ENCODE peak calls at places on chromosomes 3 and 15, in eight cellular contexts. T is coronary artery, R is GM20000, B is GM23338, I is GM12865, S is SK-N-SH, A is AG10803, X is stomach. P is an unnamed sample.

GRCh38 chr3:64530434-64531049 is 157.3 kb downstream of the ADAMTS9 start:
- DNase-seq in A (peak), B (peak), T (no peak), R (peak), S (peak), I (peak), X (peak), P (peak)

GRCh38 chr3:133868166-133868565 is 27.5 kb downstream of the RAB6B start:
- DNase-seq in X (no peak), A (no peak), T (no peak), R (no peak), B (no peak), S (no peak), I (no peak), P (no peak)

GRCh38 chr3:56025316-56025715 is 443.0 kb downstream of the ERC2 start:
- DNase-seq in I (no peak), B (no peak), A (no peak), R (no peak), T (no peak), X (peak), S (no peak), P (no peak)

GRCh38 chr3:76570436-76571057 is 469.4 kb upstream of the ROBO2 start:
- DNase-seq in R (peak), I (peak), A (peak), B (peak), S (peak), X (no peak), T (no peak), P (peak)

GRCh38 chr15:39299506-39300267 is 281.2 kb upstream of the THBS1 start:
- DNase-seq in X (no peak), A (peak), T (no peak), S (no peak), I (peak), R (no peak), B (no peak), P (no peak)

GRCh38 chr3:168077091-168077490 is 18.6 kb downstream of the GOLIM4 start:
- DNase-seq in X (no peak), S (no peak), B (no peak), T (no peak), R (no peak), A (peak), I (no peak), P (peak)

GRCh38 chr15:96337354-96337990 is 7.0 kb downstream of the NR2F2 start:
- DNase-seq in I (no peak), T (no peak), B (peak), A (no peak), R (no peak), X (no peak), S (no peak), P (no peak)

GRCh38 chr3:188220097-188220788 is 66.3 kb downstream of the LPP start:
- DNase-seq in T (no peak), I (no peak), X (no peak), A (no peak), B (no peak), S (no peak), R (no peak), P (peak)

GRCh38 chr3:154018100-154018696 is 103.0 kb upstream of the ARHGEF26 start:
- DNase-seq in I (peak), X (peak), T (no peak), A (peak), R (peak), S (peak), B (peak), P (no peak)

GRCh38 chr3:20039765-20040475 is at the start of gene KAT2B:
- DNase-seq in S (peak), I (peak), B (peak), A (peak), R (peak), X (peak), T (peak), P (peak)

GRCh38 chr15:62957130-62957529 is 85.4 kb upstream of the TPM1 start:
- DNase-seq in X (no peak), I (no peak), T (no peak), S (no peak), A (peak), B (no peak), R (no peak), P (no peak)

GRCh38 chr3:141460097-141460704 is 26.6 kb upstream of the RASA2 start:
- DNase-seq in I (peak), X (peak), A (peak), T (peak), B (peak), R (peak), S (peak), P (peak)

GRCh38 chr3:47854267-47854666 is 51.3 kb downstream of the DHX30 start:
- DNase-seq in R (no peak), T (no peak), A (no peak), X (no peak), I (no peak), S (no peak), B (no peak), P (no peak)

GRCh38 chr3:189049458-189050231 is 122.1 kb upstream of the TPRG1 start:
- DNase-seq in S (no peak), R (no peak), B (peak), T (no peak), X (no peak), I (peak), A (no peak), P (no peak)

GRCh38 chr15:100429116-100429728 is 87.4 kb upstream of the ADAMTS17 start:
- DNase-seq in S (no peak), T (no peak), B (no peak), X (no peak), A (no peak), I (no peak), R (no peak), P (no peak)

GRCh38 chr15:29452881-29453731 is 183.5 kb upstream of the NSMCE3 start:
- DNase-seq in A (no peak), R (no peak), T (no peak), B (peak), I (no peak), X (no peak), S (no peak), P (no peak)

GRCh38 chr3:104879919-104880318 is 486.8 kb upstream of the ALCAM start:
- DNase-seq in R (no peak), T (no peak), I (no peak), S (no peak), X (no peak), B (no peak), A (peak), P (no peak)

GRCh38 chr15:70014860-70015490 is 82.7 kb downstream of the TLE3 start:
- DNase-seq in I (peak), R (peak), T (no peak), B (peak), S (no peak), A (no peak), X (peak), P (no peak)

GRCh38 chr3:48112813-48113212 is 75.4 kb downstream of the CDC25A start:
- DNase-seq in X (no peak), A (no peak), S (peak), I (no peak), R (no peak), B (no peak), T (no peak), P (no peak)

GRCh38 chr3:23174426-23175039 is 28.6 kb upstream of the UBE2E2 start:
- DNase-seq in R (no peak), T (no peak), I (no peak), X (no peak), B (peak), A (no peak), S (peak), P (no peak)

GRCh38 chr15:86337071-86337470 is 257.4 kb downstream of the AGBL1 start:
- DNase-seq in R (no peak), A (no peak), T (no peak), X (no peak), S (no peak), I (no peak), B (no peak), P (no peak)

GRCh38 chr15:58627706-58628105 is 121.8 kb downstream of the ADAM10 start:
- DNase-seq in X (no peak), S (no peak), B (no peak), A (peak), I (no peak), R (no peak), T (no peak), P (no peak)

GRCh38 chr3:62876064-62876463 is 848 bp upstream of the CADPS start:
- DNase-seq in I (peak), B (peak), S (peak), T (no peak), A (peak), X (no peak), R (peak), P (no peak)

GRCh38 chr3:45635475-45636256 is 41.1 kb downstream of the LIMD1 start:
- DNase-seq in T (peak), R (no peak), B (peak), X (no peak), S (no peak), A (peak), I (no peak), P (peak)

GRCh38 chr15:85742186-85742751 is 52.5 kb downstream of the KLHL25 start:
- DNase-seq in R (no peak), S (peak), A (peak), T (no peak), X (no peak), B (peak), I (no peak), P (no peak)

GRCh38 chr3:172061724-172062184 is 22.4 kb downstream of the FNDC3B start:
- DNase-seq in T (no peak), S (no peak), X (no peak), R (peak), B (no peak), I (peak), A (peak), P (no peak)

GRCh38 chr3:127680790-127681189 is 8.0 kb downstream of the ABTB1 start:
- DNase-seq in B (no peak), I (no peak), S (no peak), T (peak), X (peak), R (no peak), A (no peak), P (no peak)

GRCh38 chr3:143078883-143079282 is 40.7 kb upstream of the CHST2 start:
- DNase-seq in S (no peak), A (peak), I (no peak), R (no peak), B (no peak), T (no peak), X (no peak), P (peak)

GRCh38 chr15:31660800-31661199 is 334.2 kb downstream of the KLF13 start:
- DNase-seq in R (no peak), I (no peak), B (no peak), T (no peak), X (no peak), S (no peak), A (no peak), P (no peak)

GRCh38 chr3:123459867-123460266 is 11.0 kb upstream of the ADCY5 start:
- DNase-seq in X (no peak), A (no peak), T (no peak), S (no peak), R (no peak), B (no peak), I (no peak), P (no peak)

GRCh38 chr3:50189989-50190388 is 1.4 kb upstream of the GNAT1 start:
- DNase-seq in T (no peak), A (no peak), I (no peak), B (no peak), X (no peak), S (no peak), R (no peak), P (no peak)

GRCh38 chr3:50187750-50188149 is 3.7 kb upstream of the GNAT1 start:
- DNase-seq in T (no peak), S (no peak), R (no peak), I (no peak), X (no peak), A (no peak), B (no peak), P (no peak)

GRCh38 chr3:50190921-50191660 is at the start of gene GNAT1:
- DNase-seq in I (no peak), S (no peak), R (no peak), T (no peak), X (no peak), A (no peak), B (no peak), P (no peak)

GRCh38 chr3:50192124-50192523 is 714 bp downstream of the GNAT1 start:
- DNase-seq in X (no peak), S (no peak), B (no peak), T (no peak), I (no peak), A (no peak), R (no peak), P (no peak)

GRCh38 chr3:50189274-50189673 is 2.1 kb upstream of the GNAT1 start:
- DNase-seq in S (peak), A (peak), R (peak), I (peak), X (peak), T (peak), B (peak), P (peak)
- TF ChIP-seq CTCF in S (peak), A (peak), R (peak), I (peak), X (no peak), T (peak), B (peak), P (peak)

DNA sequence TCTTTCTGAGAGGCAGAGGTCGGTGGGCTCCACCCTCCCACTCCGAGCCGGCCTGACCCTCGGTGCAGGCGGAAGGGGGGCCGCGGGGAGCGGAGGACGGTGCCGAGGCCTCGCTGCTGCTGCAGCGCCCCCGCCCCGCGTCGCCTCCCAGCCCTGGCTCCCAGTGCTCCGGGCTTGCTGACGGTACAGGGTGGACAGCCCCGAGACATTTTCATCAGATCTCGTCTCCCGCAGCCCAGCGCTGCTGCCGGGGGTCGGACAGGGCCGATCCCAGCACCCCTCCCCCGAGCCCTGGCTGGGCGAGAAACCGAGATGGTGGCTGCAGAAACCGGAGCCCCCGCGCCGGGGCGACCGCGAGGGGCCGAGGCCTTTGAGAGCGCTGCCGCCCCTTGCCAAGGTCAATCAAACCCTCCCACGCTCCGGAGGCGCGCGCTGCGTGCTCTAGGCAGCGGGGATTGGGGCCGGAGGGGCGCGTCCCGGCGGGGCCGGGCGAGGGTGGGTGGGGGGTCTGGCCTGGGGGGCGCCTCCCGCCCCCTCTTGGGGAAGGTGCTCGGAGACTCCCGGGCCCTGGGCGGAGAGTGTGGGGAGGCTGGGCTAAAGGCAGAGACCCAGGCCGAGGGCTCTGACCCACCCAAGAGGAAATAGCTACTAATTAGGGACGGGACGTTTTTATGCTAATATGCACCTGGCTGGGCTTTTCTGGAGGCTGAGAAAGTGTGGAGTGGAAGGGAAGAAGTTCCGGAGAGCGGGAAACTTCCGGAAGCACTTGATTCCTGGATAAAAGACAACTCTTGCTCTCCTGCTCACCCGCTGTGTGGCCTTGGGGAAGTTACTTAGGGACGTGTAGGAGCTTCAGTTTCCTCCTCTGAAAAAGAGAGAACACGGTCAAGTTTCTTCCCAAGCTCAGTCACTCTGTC is 42.7 kb downstream of the EPHB3 start:
- DNase-seq in S (no peak), T (no peak), X (no peak), I (no peak), B (peak), A (no peak), R (no peak), P (no peak)
- TF ChIP-seq CTCF in S (no peak), T (no peak), X (no peak), I (no peak), B (no peak), A (no peak), R (no peak), P (no peak)

GRCh38 chr3:11096266-11097135 is 57.8 kb upstream of the HRH1 start:
- DNase-seq in R (peak), X (peak), T (peak), A (peak), B (peak), S (peak), I (no peak), P (peak)

GRCh38 chr3:11099306-11099705 is 55.0 kb upstream of the HRH1 start:
- DNase-seq in S (no peak), A (no peak), X (no peak), T (no peak), B (no peak), R (no peak), I (no peak), P (no peak)

GRCh38 chr3:11093823-11094340 is 60.4 kb upstream of the HRH1 start:
- DNase-seq in B (no peak), S (no peak), R (no peak), T (no peak), I (no peak), X (no peak), A (no peak), P (no peak)

GRCh38 chr3:11091791-11092190 is 62.5 kb upstream of the HRH1 start:
- DNase-seq in I (no peak), X (no peak), B (no peak), R (no peak), T (no peak), S (no peak), A (no peak), P (no peak)

GRCh38 chr3:11095932-11096265 is 58.4 kb upstream of the HRH1 start:
- DNase-seq in I (no peak), B (peak), R (no peak), X (no peak), S (no peak), T (no peak), A (no peak), P (no peak)
- TF ChIP-seq CTCF in I (no peak), B (peak), R (no peak), X (no peak), S (peak), T (no peak), A (peak), P (peak)

GRCh38 chr3:108333951-108334350 is 37.6 kb downstream of the HHLA2 start:
- DNase-seq in I (no peak), A (no peak), S (no peak), X (no peak), B (no peak), T (no peak), R (no peak), P (no peak)

GRCh38 chr3:108338901-108339545 is 42.7 kb downstream of the HHLA2 start:
- DNase-seq in B (no peak), I (no peak), X (no peak), R (no peak), A (no peak), S (no peak), T (no peak), P (no peak)

GRCh38 chr3:108331792-108332191 is 35.4 kb downstream of the HHLA2 start:
- DNase-seq in X (no peak), T (no peak), B (no peak), S (no peak), R (no peak), I (no peak), A (no peak), P (no peak)

GRCh38 chr3:108329947-108330346 is 33.6 kb downstream of the HHLA2 start:
- DNase-seq in S (no peak), R (no peak), B (no peak), A (no peak), X (no peak), I (no peak), T (no peak), P (no peak)

DNA sequence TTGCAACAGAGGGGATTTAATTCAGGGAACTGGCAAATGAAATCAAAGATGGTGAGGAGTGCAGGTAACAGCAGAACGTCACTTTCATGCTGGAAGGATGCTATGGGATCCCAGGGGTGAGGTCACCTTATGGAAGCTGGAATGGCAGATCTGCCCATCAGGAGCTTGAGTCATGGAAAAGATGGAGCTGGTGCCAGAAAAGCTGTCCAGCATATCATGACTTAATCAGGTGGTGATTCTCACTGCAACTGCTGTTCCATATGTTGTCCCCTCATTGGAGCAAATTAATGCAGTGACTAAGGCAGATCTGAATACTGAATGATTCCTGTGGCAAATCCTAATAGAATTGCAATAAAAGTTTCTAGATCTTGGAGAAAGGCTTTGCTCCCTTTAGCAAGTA is 38.4 kb downstream of the HHLA2 start:
- DNase-seq in I (no peak), R (no peak), S (no peak), X (no peak), A (no peak), T (no peak), B (no peak), P (no peak)
- TF ChIP-seq CTCF in I (no peak), R (no peak), S (no peak), X (no peak), A (no peak), T (no peak), B (no peak), P (no peak)